ENCODE peak calls at places on chromosome 13, in nine cellular contexts. W is stimulated activated CD4-positive, alpha-beta T cell treated with anti-CD3 and anti-CD28 coated beads, Interleukin-15, amount 100 ng/mL, for 1 hour; B is T-cell; F is HEK293T; N is type B pancreatic cell; U is left lung; X is NCI-H1417; A is omental fat pad; T is epithelial cell of esophagus. K is an unnamed sample.

GRCh38 chr13:108213946-108214345 is 1.4 kb downstream of the LIG4 start:
- DNase-seq in W (no peak), U (no peak), T (peak; percentile 86), B (no peak), A (no peak), F (no peak), N (no peak), X (peak; percentile 84), K (peak; percentile 55)

GRCh38 chr13:111122056-111122455 is 6.9 kb downstream of the ARHGEF7 start:
- DNase-seq in X (peak; percentile 25), B (no peak), F (no peak), W (no peak), N (no peak), T (no peak), U (no peak), A (no peak), K (peak; percentile 72)

GRCh38 chr13:44052843-44053607 is 173.3 kb downstream of the LACC1 start:
- DNase-seq in X (no peak), B (no peak), T (peak; percentile 22), A (no peak), F (no peak), U (peak; percentile 71), N (no peak), W (no peak), K (no peak)

GRCh38 chr13:28411859-28412353 is 83.0 kb downstream of the FLT1 start:
- DNase-seq in T (no peak), F (peak; percentile 16), A (no peak), W (no peak), B (no peak), N (no peak), U (no peak), X (no peak), K (no peak)

GRCh38 chr13:21637296-21637695 is 33.3 kb upstream of the MICU2 start:
- DNase-seq in N (no peak), F (no peak), T (peak; percentile 99), A (peak; percentile 46), U (peak; percentile 90), W (no peak), X (peak; percentile 21), B (no peak), K (peak; percentile 19)

GRCh38 chr13:70964124-70964523 is 855.9 kb upstream of the KLHL1 start:
- DNase-seq in T (peak; percentile 37), W (no peak), X (peak; percentile 66), N (no peak), A (no peak), F (peak; percentile 57), U (no peak), B (no peak), K (no peak)

GRCh38 chr13:21673592-21674270 is 2.9 kb downstream of the FGF9 start:
- DNase-seq in B (peak; percentile 44), W (no peak), N (no peak), T (peak; percentile 66), U (peak; percentile 84), A (no peak), X (peak; percentile 69), F (peak; percentile 49), K (peak; percentile 40)

GRCh38 chr13:39105110-39105509 is 66.9 kb downstream of the NHLRC3 start:
- DNase-seq in F (no peak), T (peak; percentile 40), W (no peak), N (no peak), A (no peak), B (no peak), U (no peak), X (peak; percentile 51), K (peak; percentile 7)

GRCh38 chr13:24821207-24821606 is 57.2 kb downstream of the RNF17 start:
- DNase-seq in X (no peak), U (no peak), A (no peak), T (no peak), F (no peak), W (no peak), B (no peak), N (no peak), K (no peak)